ENCODE peak calls at places on chromosomes 2 and 18, in nine cellular contexts. One of them, this sample, is unnamed.

GRCh38 chr18:24734058-24734457 is 273.6 kb downstream of the HRH4 start:
- DNase-seq in HL-60: no peak
- DNase-seq in A549: peak
- DNase-seq in spleen: no peak
- DNase-seq in tibial artery: no peak
- DNase-seq in fibroblast of pulmonary artery: no peak
- DNase-seq in right lobe of liver: no peak
- DNase-seq in prostate gland: no peak
- DNase-seq in AG10803: no peak
- DNase-seq in this sample: no peak

GRCh38 chr2:86037141-86037794 is 68.4 kb downstream of the POLR1A start:
- DNase-seq in HL-60: peak
- DNase-seq in A549: no peak
- DNase-seq in spleen: peak
- DNase-seq in tibial artery: peak
- DNase-seq in fibroblast of pulmonary artery: peak
- DNase-seq in right lobe of liver: no peak
- DNase-seq in prostate gland: no peak
- DNase-seq in AG10803: peak
- DNase-seq in this sample: no peak

GRCh38 chr2:136098441-136098840 is 19.5 kb downstream of the CXCR4 start:
- DNase-seq in HL-60: peak
- DNase-seq in A549: no peak
- DNase-seq in spleen: no peak
- DNase-seq in tibial artery: no peak
- DNase-seq in fibroblast of pulmonary artery: no peak
- DNase-seq in right lobe of liver: no peak
- DNase-seq in prostate gland: no peak
- DNase-seq in AG10803: no peak
- DNase-seq in this sample: no peak

GRCh38 chr2:238970553-238971081 is 122.7 kb downstream of the TWIST2 start:
- DNase-seq in HL-60: no peak
- DNase-seq in A549: peak
- DNase-seq in spleen: peak
- DNase-seq in tibial artery: peak
- DNase-seq in fibroblast of pulmonary artery: peak
- DNase-seq in right lobe of liver: no peak
- DNase-seq in prostate gland: no peak
- DNase-seq in AG10803: peak
- DNase-seq in this sample: peak

GRCh38 chr18:27964811-27965210 is 212.1 kb downstream of the CDH2 start:
- DNase-seq in HL-60: no peak
- DNase-seq in A549: peak
- DNase-seq in spleen: no peak
- DNase-seq in tibial artery: no peak
- DNase-seq in fibroblast of pulmonary artery: peak
- DNase-seq in right lobe of liver: no peak
- DNase-seq in prostate gland: no peak
- DNase-seq in AG10803: peak
- DNase-seq in this sample: no peak

GRCh38 chr2:132678498-132678897 is 8.5 kb upstream of the LYPD1 start:
- DNase-seq in HL-60: no peak
- DNase-seq in A549: no peak
- DNase-seq in spleen: no peak
- DNase-seq in tibial artery: no peak
- DNase-seq in fibroblast of pulmonary artery: no peak
- DNase-seq in right lobe of liver: no peak
- DNase-seq in prostate gland: no peak
- DNase-seq in AG10803: no peak
- DNase-seq in this sample: no peak

GRCh38 chr2:197908940-197909339 is 104.5 kb downstream of the PLCL1 start:
- DNase-seq in HL-60: no peak
- DNase-seq in A549: no peak
- DNase-seq in spleen: no peak
- DNase-seq in tibial artery: no peak
- DNase-seq in fibroblast of pulmonary artery: peak
- DNase-seq in right lobe of liver: no peak
- DNase-seq in prostate gland: no peak
- DNase-seq in AG10803: peak
- DNase-seq in this sample: no peak

GRCh38 chr2:9288233-9288632 is 81.6 kb downstream of the ASAP2 start:
- DNase-seq in HL-60: no peak
- DNase-seq in A549: peak
- DNase-seq in spleen: no peak
- DNase-seq in tibial artery: no peak
- DNase-seq in fibroblast of pulmonary artery: peak
- DNase-seq in right lobe of liver: no peak
- DNase-seq in prostate gland: no peak
- DNase-seq in AG10803: peak
- DNase-seq in this sample: no peak

GRCh38 chr2:101697794-101698418 is 399 bp downstream of the MAP4K4 start:
- DNase-seq in HL-60: no peak
- DNase-seq in A549: no peak
- DNase-seq in spleen: peak
- DNase-seq in tibial artery: no peak
- DNase-seq in fibroblast of pulmonary artery: no peak
- DNase-seq in right lobe of liver: no peak
- DNase-seq in prostate gland: no peak
- DNase-seq in AG10803: no peak
- DNase-seq in this sample: no peak

GRCh38 chr2:101698419-101699190 is 1.1 kb downstream of the MAP4K4 start:
- DNase-seq in HL-60: no peak
- DNase-seq in A549: peak
- DNase-seq in spleen: no peak
- DNase-seq in tibial artery: no peak
- DNase-seq in fibroblast of pulmonary artery: peak
- DNase-seq in right lobe of liver: no peak
- DNase-seq in prostate gland: peak
- DNase-seq in AG10803: peak
- DNase-seq in this sample: no peak

GRCh38 chr2:101697124-101697793 is at the start of gene MAP4K4:
- DNase-seq in HL-60: peak
- DNase-seq in A549: peak
- DNase-seq in spleen: peak
- DNase-seq in tibial artery: peak
- DNase-seq in fibroblast of pulmonary artery: peak
- DNase-seq in right lobe of liver: peak
- DNase-seq in prostate gland: peak
- DNase-seq in AG10803: peak
- DNase-seq in this sample: peak

GRCh38 chr2:101699939-101700442 is 2.5 kb downstream of the MAP4K4 start:
- DNase-seq in HL-60: no peak
- DNase-seq in A549: no peak
- DNase-seq in spleen: no peak
- DNase-seq in tibial artery: no peak
- DNase-seq in fibroblast of pulmonary artery: peak
- DNase-seq in right lobe of liver: no peak
- DNase-seq in prostate gland: no peak
- DNase-seq in AG10803: peak
- DNase-seq in this sample: no peak

GRCh38 chr2:101699191-101699938 is 1.9 kb downstream of the MAP4K4 start:
- DNase-seq in HL-60: no peak
- DNase-seq in A549: no peak
- DNase-seq in spleen: no peak
- DNase-seq in tibial artery: no peak
- DNase-seq in fibroblast of pulmonary artery: no peak
- DNase-seq in right lobe of liver: no peak
- DNase-seq in prostate gland: no peak
- DNase-seq in AG10803: peak
- DNase-seq in this sample: no peak
- H3K4me3 ChIP-seq in HL-60: peak
- H3K4me3 ChIP-seq in A549: peak
- H3K4me3 ChIP-seq in spleen: peak
- H3K4me3 ChIP-seq in tibial artery: peak
- H3K4me3 ChIP-seq in fibroblast of pulmonary artery: peak
- H3K4me3 ChIP-seq in right lobe of liver: peak
- H3K4me3 ChIP-seq in prostate gland: peak
- H3K4me3 ChIP-seq in AG10803: peak
- H3K4me3 ChIP-seq in this sample: no peak

GRCh38 chr18:77701977-77702376 is 452.3 kb downstream of the GALR1 start:
- DNase-seq in HL-60: no peak
- DNase-seq in A549: no peak
- DNase-seq in spleen: no peak
- DNase-seq in tibial artery: no peak
- DNase-seq in fibroblast of pulmonary artery: no peak
- DNase-seq in right lobe of liver: no peak
- DNase-seq in prostate gland: no peak
- DNase-seq in AG10803: no peak
- DNase-seq in this sample: no peak
- TF ChIP-seq CTCF in HL-60: no peak
- TF ChIP-seq CTCF in A549: no peak
- TF ChIP-seq CTCF in spleen: no peak
- TF ChIP-seq CTCF in tibial artery: no peak
- TF ChIP-seq CTCF in fibroblast of pulmonary artery: no peak
- TF ChIP-seq CTCF in right lobe of liver: no peak
- TF ChIP-seq CTCF in prostate gland: no peak
- TF ChIP-seq CTCF in AG10803: no peak
- TF ChIP-seq CTCF in this sample: no peak

GRCh38 chr2:236551843-236552542 is 17.6 kb upstream of the ACKR3 start:
- DNase-seq in HL-60: no peak
- DNase-seq in A549: no peak
- DNase-seq in spleen: no peak
- DNase-seq in tibial artery: no peak
- DNase-seq in fibroblast of pulmonary artery: no peak
- DNase-seq in right lobe of liver: no peak
- DNase-seq in prostate gland: no peak
- DNase-seq in AG10803: no peak
- DNase-seq in this sample: peak

GRCh38 chr2:236553522-236553921 is 16.1 kb upstream of the ACKR3 start:
- DNase-seq in HL-60: no peak
- DNase-seq in A549: no peak
- DNase-seq in spleen: no peak
- DNase-seq in tibial artery: no peak
- DNase-seq in fibroblast of pulmonary artery: no peak
- DNase-seq in right lobe of liver: no peak
- DNase-seq in prostate gland: no peak
- DNase-seq in AG10803: no peak
- DNase-seq in this sample: no peak

GRCh38 chr2:236550701-236551465 is 18.7 kb upstream of the ACKR3 start:
- DNase-seq in HL-60: no peak
- DNase-seq in A549: no peak
- DNase-seq in spleen: no peak
- DNase-seq in tibial artery: no peak
- DNase-seq in fibroblast of pulmonary artery: no peak
- DNase-seq in right lobe of liver: no peak
- DNase-seq in prostate gland: no peak
- DNase-seq in AG10803: no peak
- DNase-seq in this sample: peak

GRCh38 chr2:236554629-236555282 is 14.9 kb upstream of the ACKR3 start:
- DNase-seq in HL-60: no peak
- DNase-seq in A549: no peak
- DNase-seq in spleen: no peak
- DNase-seq in tibial artery: no peak
- DNase-seq in fibroblast of pulmonary artery: no peak
- DNase-seq in right lobe of liver: no peak
- DNase-seq in prostate gland: no peak
- DNase-seq in AG10803: no peak
- DNase-seq in this sample: peak

DNA sequence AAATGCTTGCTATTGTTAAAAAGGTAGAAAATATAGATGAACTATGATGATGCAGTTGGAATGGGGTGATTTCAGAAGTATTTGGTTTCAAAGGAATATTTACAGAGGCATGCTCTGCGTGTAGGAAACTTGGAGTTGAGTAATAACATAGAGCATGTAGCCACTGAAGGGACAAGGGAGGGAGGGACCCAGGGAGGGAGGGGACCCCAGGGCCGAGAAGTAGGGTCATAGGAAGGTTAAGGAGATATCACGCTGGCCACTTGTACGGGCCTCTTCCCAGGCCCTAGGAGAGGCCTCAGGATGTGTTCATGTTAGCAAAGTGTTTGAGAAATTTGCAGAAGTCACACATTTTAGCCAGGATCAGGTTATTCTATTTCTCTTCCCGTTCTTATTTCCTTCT is 17.0 kb upstream of the ACKR3 start:
- DNase-seq in HL-60: no peak
- DNase-seq in A549: no peak
- DNase-seq in spleen: no peak
- DNase-seq in tibial artery: no peak
- DNase-seq in fibroblast of pulmonary artery: no peak
- DNase-seq in right lobe of liver: no peak
- DNase-seq in prostate gland: no peak
- DNase-seq in AG10803: no peak
- DNase-seq in this sample: no peak
- H3K4me3 ChIP-seq in HL-60: no peak
- H3K4me3 ChIP-seq in A549: no peak
- H3K4me3 ChIP-seq in spleen: no peak
- H3K4me3 ChIP-seq in tibial artery: no peak
- H3K4me3 ChIP-seq in fibroblast of pulmonary artery: no peak
- H3K4me3 ChIP-seq in right lobe of liver: no peak
- H3K4me3 ChIP-seq in prostate gland: no peak
- H3K4me3 ChIP-seq in AG10803: no peak
- H3K4me3 ChIP-seq in this sample: no peak

GRCh38 chr18:58386780-58387179 is 242.1 kb downstream of the ALPK2 start:
- DNase-seq in HL-60: no peak
- DNase-seq in A549: no peak
- DNase-seq in spleen: no peak
- DNase-seq in tibial artery: no peak
- DNase-seq in fibroblast of pulmonary artery: no peak
- DNase-seq in right lobe of liver: no peak
- DNase-seq in prostate gland: no peak
- DNase-seq in AG10803: no peak
- DNase-seq in this sample: no peak

GRCh38 chr18:58381676-58382411 is 247.0 kb downstream of the ALPK2 start:
- DNase-seq in HL-60: no peak
- DNase-seq in A549: no peak
- DNase-seq in spleen: no peak
- DNase-seq in tibial artery: no peak
- DNase-seq in fibroblast of pulmonary artery: no peak
- DNase-seq in right lobe of liver: no peak
- DNase-seq in prostate gland: no peak
- DNase-seq in AG10803: no peak
- DNase-seq in this sample: no peak

GRCh38 chr18:58388736-58389135 is 240.2 kb downstream of the ALPK2 start:
- DNase-seq in HL-60: no peak
- DNase-seq in A549: no peak
- DNase-seq in spleen: no peak
- DNase-seq in tibial artery: no peak
- DNase-seq in fibroblast of pulmonary artery: no peak
- DNase-seq in right lobe of liver: no peak
- DNase-seq in prostate gland: no peak
- DNase-seq in AG10803: no peak
- DNase-seq in this sample: no peak

GRCh38 chr18:58387716-58388115 is 241.2 kb downstream of the ALPK2 start:
- DNase-seq in HL-60: no peak
- DNase-seq in A549: no peak
- DNase-seq in spleen: no peak
- DNase-seq in tibial artery: no peak
- DNase-seq in fibroblast of pulmonary artery: no peak
- DNase-seq in right lobe of liver: no peak
- DNase-seq in prostate gland: no peak
- DNase-seq in AG10803: no peak
- DNase-seq in this sample: no peak

GRCh38 chr18:58385472-58385871 is 243.4 kb downstream of the ALPK2 start:
- DNase-seq in HL-60: no peak
- DNase-seq in A549: no peak
- DNase-seq in spleen: no peak
- DNase-seq in tibial artery: no peak
- DNase-seq in fibroblast of pulmonary artery: no peak
- DNase-seq in right lobe of liver: no peak
- DNase-seq in prostate gland: no peak
- DNase-seq in AG10803: no peak
- DNase-seq in this sample: no peak
- TF ChIP-seq CTCF in HL-60: no peak
- TF ChIP-seq CTCF in A549: no peak
- TF ChIP-seq CTCF in spleen: no peak
- TF ChIP-seq CTCF in tibial artery: no peak
- TF ChIP-seq CTCF in fibroblast of pulmonary artery: no peak
- TF ChIP-seq CTCF in right lobe of liver: no peak
- TF ChIP-seq CTCF in prostate gland: no peak
- TF ChIP-seq CTCF in AG10803: no peak
- TF ChIP-seq CTCF in this sample: no peak

This sample was measured in GM12865.